ENCODE peak calls at places on chromosome 19, in seven cellular contexts. Q is thyroid gland, J is GM23248, F is colonic mucosa, T is fibroblast of lung, L is heart left ventricle, N is cardiac muscle cell. C is an unnamed sample.

GRCh38 chr19:610801-611505 is 21.3 kb downstream of the HCN2 start:
- DNase-seq in Q (no peak), J (peak; percentile 81), F (no peak), T (peak; percentile 69), L (peak; percentile 74), N (no peak), C (peak; percentile 67)

GRCh38 chr19:5907216-5907615 is 2.5 kb downstream of the VMAC start:
- DNase-seq in Q (no peak), J (no peak), F (no peak), T (no peak), L (no peak), N (no peak), C (no peak)

GRCh38 chr19:47107953-47108746 is 5.4 kb downstream of the ZC3H4 start:
- DNase-seq in Q (peak; percentile 24), J (peak; percentile 55), F (no peak), T (peak; percentile 45), L (no peak), N (no peak), C (no peak)

GRCh38 chr19:38319421-38320258 is at the start of gene KCNK6:
- DNase-seq in Q (peak; percentile 25), J (peak; percentile 71), F (peak; percentile 90), T (peak; percentile 8), L (peak; percentile 61), N (peak; percentile 63), C (peak; percentile 54)

GRCh38 chr19:48835734-48836088 is 580 bp downstream of the HSD17B14 start:
- DNase-seq in Q (peak; percentile 98), J (peak; percentile 90), F (peak; percentile 97), T (peak; percentile 85), L (peak; percentile 88), N (peak; percentile 94), C (peak; percentile 97)

GRCh38 chr19:511101-511841 is 4.0 kb downstream of the TPGS1 start:
- DNase-seq in Q (no peak), J (peak; percentile 42), F (peak; percentile 88), T (no peak), L (peak; percentile 62), N (no peak), C (no peak)

GRCh38 chr19:16365300-16365996 is 40.8 kb downstream of the KLF2 start:
- DNase-seq in Q (no peak), J (no peak), F (no peak), T (no peak), L (no peak), N (no peak), C (no peak)

GRCh38 chr19:19418548-19419260 is 13.2 kb downstream of the GATAD2A start:
- DNase-seq in Q (no peak), J (no peak), F (no peak), T (no peak), L (no peak), N (no peak), C (no peak)

GRCh38 chr19:48489608-48490216 is 20.5 kb downstream of the CYTH2 start:
- DNase-seq in Q (peak; percentile 76), J (peak; percentile 71), F (peak; percentile 86), T (peak; percentile 44), L (peak; percentile 68), N (peak; percentile 83), C (peak; percentile 79)

GRCh38 chr19:51783373-51783772 is 11.6 kb upstream of the FPR3 start:
- DNase-seq in Q (no peak), J (peak; percentile 46), F (no peak), T (no peak), L (no peak), N (no peak), C (no peak)

GRCh38 chr19:38190793-38191192 is 33.2 kb downstream of the DPF1 start:
- DNase-seq in Q (no peak), J (no peak), F (no peak), T (no peak), L (no peak), N (no peak), C (no peak)

GRCh38 chr19:55118401-55118991 is 1.1 kb upstream of the PPP1R12C start:
- DNase-seq in Q (peak; percentile 12), J (peak; percentile 34), F (peak; percentile 78), T (peak; percentile 54), L (peak; percentile 57), N (peak; percentile 19), C (peak; percentile 83)

GRCh38 chr19:40702337-40703012 is 12.0 kb upstream of the NUMBL start:
- DNase-seq in Q (no peak), J (peak; percentile 24), F (no peak), T (peak; percentile 30), L (no peak), N (peak; percentile 68), C (peak; percentile 84)

GRCh38 chr19:35693422-35693821 is 10.9 kb upstream of the ZBTB32 start:
- DNase-seq in Q (no peak), J (no peak), F (no peak), T (no peak), L (no peak), N (no peak), C (no peak)

GRCh38 chr19:35693835-35694599 is 10.3 kb upstream of the ZBTB32 start:
- DNase-seq in Q (peak; percentile 89), J (peak; percentile 90), F (peak; percentile 93), T (peak; percentile 84), L (peak; percentile 82), N (peak; percentile 93), C (peak; percentile 91)

GRCh38 chr19:35696835-35697234 is 7.5 kb upstream of the ZBTB32 start:
- DNase-seq in Q (no peak), J (no peak), F (no peak), T (no peak), L (no peak), N (no peak), C (no peak)

GRCh38 chr19:35692010-35692409 is 12.3 kb upstream of the ZBTB32 start:
- DNase-seq in Q (no peak), J (no peak), F (no peak), T (no peak), L (no peak), N (no peak), C (no peak)

GRCh38 chr19:35695895-35696422 is 8.4 kb upstream of the ZBTB32 start:
- DNase-seq in Q (no peak), J (no peak), F (no peak), T (no peak), L (no peak), N (no peak), C (no peak)
- H3K27ac ChIP-seq in Q (no peak overlapping the region), J (no peak overlapping the region), F (no peak overlapping the region), T (no peak overlapping the region), L (no peak overlapping the region), N (no peak overlapping the region), C (no peak overlapping the region)

DNA sequence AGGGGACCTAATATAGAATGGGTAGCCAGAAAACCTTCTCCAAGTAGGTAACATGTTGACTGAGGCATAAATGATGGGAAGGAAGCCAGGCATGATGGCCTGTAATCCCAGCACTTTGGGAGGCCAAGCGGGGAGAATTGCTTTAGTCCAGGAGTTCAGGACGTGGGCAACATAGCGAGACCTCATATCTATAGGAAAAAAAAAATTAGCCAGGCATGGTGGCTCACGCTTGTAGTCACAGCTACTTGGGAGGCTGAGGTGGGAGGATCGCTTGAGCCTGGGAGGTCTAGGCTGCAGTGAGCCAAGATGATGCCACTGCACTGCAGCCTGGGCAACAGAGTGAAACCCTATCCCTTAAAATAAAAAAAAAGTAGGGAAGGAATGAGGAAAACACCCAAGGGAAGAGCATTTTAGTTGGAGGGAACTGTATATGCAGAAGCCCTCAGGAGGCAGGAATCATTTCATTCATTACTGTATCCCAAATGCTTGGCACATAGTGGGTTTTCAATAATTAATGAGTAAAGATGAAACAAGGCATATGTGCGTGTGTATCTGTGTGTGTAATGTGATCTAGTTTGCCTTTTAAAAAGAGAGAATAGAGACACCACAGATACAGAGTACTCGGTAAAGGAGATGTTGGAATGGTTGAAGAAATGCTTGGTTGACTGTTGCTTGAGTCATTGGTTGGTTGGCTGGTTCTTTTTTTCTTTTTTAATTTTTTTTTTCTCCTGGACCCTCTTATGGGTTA is 2.2 kb upstream of the NUP62 start:
- DNase-seq in Q (no peak), J (no peak), F (no peak), T (no peak), L (no peak), N (no peak), C (no peak)
- H3K27ac ChIP-seq in Q (no peak overlapping the region), J (no peak overlapping the region), F (no peak overlapping the region), T (no peak overlapping the region), L (no peak overlapping the region), N (no peak overlapping the region), C (peak overlapping the region; percentile 93)

GRCh38 chr19:17947815-17948473 is 15.1 kb downstream of the CCDC124 start:
- DNase-seq in Q (peak; percentile 91), J (peak; percentile 98), F (peak; percentile 87), T (peak; percentile 90), L (peak; percentile 94), N (peak; percentile 99), C (peak; percentile 93)

GRCh38 chr19:17948474-17948966 is 15.7 kb downstream of the CCDC124 start:
- DNase-seq in Q (peak; percentile 28), J (peak; percentile 20), F (no peak), T (no peak), L (no peak), N (no peak), C (no peak)

GRCh38 chr19:17949956-17950309 is 17.0 kb upstream of the KCNN1 start:
- DNase-seq in Q (no peak), J (no peak), F (no peak), T (no peak), L (no peak), N (no peak), C (no peak)

GRCh38 chr19:17948967-17949930 is 16.4 kb downstream of the CCDC124 start:
- DNase-seq in Q (no peak), J (no peak), F (no peak), T (no peak), L (no peak), N (no peak), C (no peak)

DNA sequence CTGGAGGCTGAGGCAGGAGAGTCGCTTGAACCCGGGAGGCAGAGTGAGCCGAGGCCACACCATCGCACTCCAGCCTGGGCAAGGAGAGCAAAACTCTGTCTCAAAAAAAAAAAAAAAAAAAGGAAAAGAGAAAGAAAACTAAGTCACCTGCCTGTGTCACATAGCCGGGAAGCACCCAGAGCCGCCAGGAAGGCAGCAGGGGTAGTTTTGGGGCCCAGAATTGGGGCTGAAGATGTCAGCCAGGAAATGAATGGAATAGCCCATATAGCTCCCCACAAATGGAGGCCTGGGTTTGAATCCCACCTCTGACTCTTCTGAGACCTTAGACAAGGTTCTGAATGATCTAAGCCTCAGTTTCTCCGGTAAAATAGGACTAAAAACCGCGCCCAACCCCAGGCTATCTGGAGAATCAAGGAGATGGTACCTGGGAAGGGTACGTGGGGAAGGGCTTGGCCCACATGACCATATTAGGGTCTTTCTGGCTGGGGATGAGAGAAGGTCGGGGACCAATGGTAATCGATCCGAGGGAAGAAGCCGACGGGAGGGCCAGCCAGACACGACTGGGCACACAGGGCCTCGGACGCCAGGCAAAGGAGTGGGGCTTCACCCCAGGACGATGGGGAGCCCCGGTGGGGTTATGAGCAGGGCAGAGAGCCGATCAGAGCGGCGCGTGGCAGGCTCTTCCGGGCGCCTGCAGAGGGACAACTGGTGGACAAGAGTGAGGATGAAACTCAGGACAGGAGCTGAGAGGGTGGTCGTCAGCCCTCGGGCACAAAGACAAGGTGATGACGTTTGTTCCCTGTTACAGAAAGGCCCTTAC is 14.4 kb downstream of the CCDC124 start:
- DNase-seq in Q (no peak), J (no peak), F (no peak), T (no peak), L (no peak), N (no peak), C (peak; percentile 33)
- H3K27ac ChIP-seq in Q (peak overlapping the region; percentile 29), J (no peak overlapping the region), F (peak overlapping the region; percentile 11), T (no peak overlapping the region), L (peak overlapping the region; percentile 50), N (peak overlapping the region; percentile 6), C (no peak overlapping the region)

DNA sequence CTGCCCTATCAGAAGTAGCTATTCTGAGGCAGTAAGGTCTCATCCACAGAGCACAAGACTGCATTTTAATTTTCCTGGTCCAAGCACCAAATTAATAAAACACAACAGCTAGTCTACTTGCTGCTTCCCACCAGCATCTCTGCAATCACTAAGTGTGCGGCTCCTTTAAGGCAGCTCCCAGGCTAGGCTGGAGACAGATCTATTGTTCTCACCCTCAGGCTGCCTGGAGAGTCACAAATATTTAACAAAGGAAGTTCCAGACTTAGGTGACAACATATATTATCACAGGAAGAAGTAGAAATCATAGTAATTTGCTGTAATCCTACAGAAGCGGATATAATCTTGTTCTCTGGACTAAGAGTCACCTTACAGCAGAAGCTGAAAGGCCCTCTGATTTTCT is 2.2 kb upstream of the EID2 start:
- DNase-seq in Q (no peak), J (no peak), F (no peak), T (no peak), L (no peak), N (no peak), C (no peak)
- H3K27ac ChIP-seq in Q (no peak overlapping the region), J (no peak overlapping the region), F (no peak overlapping the region), T (no peak overlapping the region), L (no peak overlapping the region), N (no peak overlapping the region), C (no peak overlapping the region)

C was measured in testis.